ENCODE peak calls at places on chromosomes 12 and 14, in nine cellular contexts. One of them, this sample, is unnamed.

GRCh38 chr12:88934163-88934747 is 354.0 kb upstream of the KITLG start:
- DNase-seq in vagina: no peak
- DNase-seq in upper lobe of right lung: no peak
- DNase-seq in GM20000: no peak
- DNase-seq in KG1: no peak
- DNase-seq in NCI-H1417 treated with DMSO at 0.1 percent for 48 hours: no peak
- DNase-seq in left ventricle myocardium superior: no peak
- DNase-seq in hypothalamus: no peak
- DNase-seq in GM10248: no peak
- DNase-seq in this sample: no peak

GRCh38 chr12:42695490-42695995 is 106.0 kb upstream of the PRICKLE1 start:
- DNase-seq in KG1: no peak
- DNase-seq in left ventricle myocardium superior: no peak
- DNase-seq in NCI-H1417 treated with DMSO at 0.1 percent for 48 hours: no peak
- DNase-seq in hypothalamus: no peak
- DNase-seq in GM10248: no peak
- DNase-seq in upper lobe of right lung: no peak
- DNase-seq in GM20000: no peak
- DNase-seq in vagina: no peak
- DNase-seq in this sample: no peak

GRCh38 chr14:94485944-94486841 is 10.2 kb upstream of the SERPINA9 start:
- DNase-seq in GM10248: peak; percentile 80
- DNase-seq in hypothalamus: peak; percentile 45
- DNase-seq in vagina: no peak
- DNase-seq in NCI-H1417 treated with DMSO at 0.1 percent for 48 hours: no peak
- DNase-seq in KG1: no peak
- DNase-seq in left ventricle myocardium superior: peak; percentile 69
- DNase-seq in upper lobe of right lung: peak; percentile 74
- DNase-seq in GM20000: peak; percentile 73
- DNase-seq in this sample: peak; percentile 77

GRCh38 chr14:102097441-102098135 is 10.7 kb upstream of the HSP90AA1 start:
- DNase-seq in hypothalamus: no peak
- DNase-seq in left ventricle myocardium superior: no peak
- DNase-seq in GM10248: no peak
- DNase-seq in KG1: no peak
- DNase-seq in upper lobe of right lung: peak; percentile 26
- DNase-seq in NCI-H1417 treated with DMSO at 0.1 percent for 48 hours: no peak
- DNase-seq in vagina: no peak
- DNase-seq in GM20000: no peak
- DNase-seq in this sample: no peak

GRCh38 chr12:76506149-76506548 is 53.4 kb downstream of the OSBPL8 start:
- DNase-seq in KG1: no peak
- DNase-seq in GM10248: no peak
- DNase-seq in upper lobe of right lung: no peak
- DNase-seq in vagina: no peak
- DNase-seq in hypothalamus: no peak
- DNase-seq in GM20000: no peak
- DNase-seq in NCI-H1417 treated with DMSO at 0.1 percent for 48 hours: no peak
- DNase-seq in left ventricle myocardium superior: no peak
- DNase-seq in this sample: no peak

GRCh38 chr12:59086124-59086523 is 165.8 kb upstream of the LRIG3 start:
- DNase-seq in left ventricle myocardium superior: no peak
- DNase-seq in KG1: no peak
- DNase-seq in upper lobe of right lung: no peak
- DNase-seq in vagina: no peak
- DNase-seq in hypothalamus: no peak
- DNase-seq in GM10248: no peak
- DNase-seq in GM20000: no peak
- DNase-seq in NCI-H1417 treated with DMSO at 0.1 percent for 48 hours: peak; percentile 94
- DNase-seq in this sample: no peak

GRCh38 chr14:76948213-76948947 is 80.1 kb downstream of the IRF2BPL start:
- DNase-seq in vagina: no peak
- DNase-seq in upper lobe of right lung: peak; percentile 73
- DNase-seq in hypothalamus: no peak
- DNase-seq in left ventricle myocardium superior: peak; percentile 54
- DNase-seq in GM20000: no peak
- DNase-seq in KG1: no peak
- DNase-seq in NCI-H1417 treated with DMSO at 0.1 percent for 48 hours: no peak
- DNase-seq in GM10248: no peak
- DNase-seq in this sample: no peak

GRCh38 chr14:75568791-75569190 is 9.6 kb upstream of the FLVCR2 start:
- DNase-seq in GM20000: no peak
- DNase-seq in upper lobe of right lung: no peak
- DNase-seq in hypothalamus: no peak
- DNase-seq in KG1: no peak
- DNase-seq in NCI-H1417 treated with DMSO at 0.1 percent for 48 hours: no peak
- DNase-seq in GM10248: no peak
- DNase-seq in vagina: no peak
- DNase-seq in left ventricle myocardium superior: no peak
- DNase-seq in this sample: no peak

GRCh38 chr12:121530600-121531355 is 50.0 kb downstream of the KDM2B start:
- DNase-seq in hypothalamus: no peak
- DNase-seq in GM10248: peak; percentile 66
- DNase-seq in vagina: no peak
- DNase-seq in left ventricle myocardium superior: peak; percentile 84
- DNase-seq in KG1: no peak
- DNase-seq in NCI-H1417 treated with DMSO at 0.1 percent for 48 hours: no peak
- DNase-seq in GM20000: peak; percentile 68
- DNase-seq in upper lobe of right lung: peak; percentile 88
- DNase-seq in this sample: no peak

GRCh38 chr12:14394317-14395058 is 29.0 kb downstream of the ATF7IP start:
- DNase-seq in KG1: no peak
- DNase-seq in left ventricle myocardium superior: no peak
- DNase-seq in NCI-H1417 treated with DMSO at 0.1 percent for 48 hours: no peak
- DNase-seq in GM10248: peak; percentile 47
- DNase-seq in hypothalamus: peak; percentile 57
- DNase-seq in upper lobe of right lung: no peak
- DNase-seq in GM20000: peak; percentile 22
- DNase-seq in vagina: no peak
- DNase-seq in this sample: no peak

GRCh38 chr12:128807161-128807724 is 16.5 kb downstream of the SLC15A4 start:
- DNase-seq in KG1: no peak
- DNase-seq in GM20000: no peak
- DNase-seq in upper lobe of right lung: no peak
- DNase-seq in NCI-H1417 treated with DMSO at 0.1 percent for 48 hours: no peak
- DNase-seq in vagina: no peak
- DNase-seq in left ventricle myocardium superior: no peak
- DNase-seq in GM10248: no peak
- DNase-seq in hypothalamus: peak; percentile 47
- DNase-seq in this sample: no peak

GRCh38 chr12:77696183-77696582 is 134.5 kb upstream of the NAV3 start:
- DNase-seq in KG1: no peak
- DNase-seq in left ventricle myocardium superior: no peak
- DNase-seq in GM10248: no peak
- DNase-seq in hypothalamus: peak; percentile 21
- DNase-seq in vagina: no peak
- DNase-seq in upper lobe of right lung: no peak
- DNase-seq in NCI-H1417 treated with DMSO at 0.1 percent for 48 hours: no peak
- DNase-seq in GM20000: no peak
- DNase-seq in this sample: no peak

GRCh38 chr12:129827102-129827873 is 76.5 kb downstream of the TMEM132D start:
- DNase-seq in GM10248: no peak
- DNase-seq in GM20000: no peak
- DNase-seq in KG1: no peak
- DNase-seq in hypothalamus: no peak
- DNase-seq in vagina: no peak
- DNase-seq in NCI-H1417 treated with DMSO at 0.1 percent for 48 hours: no peak
- DNase-seq in left ventricle myocardium superior: no peak
- DNase-seq in upper lobe of right lung: no peak
- DNase-seq in this sample: no peak

GRCh38 chr12:57586128-57586527 is 4.9 kb upstream of the PIP4K2C start:
- DNase-seq in GM20000: no peak
- DNase-seq in left ventricle myocardium superior: no peak
- DNase-seq in hypothalamus: no peak
- DNase-seq in GM10248: no peak
- DNase-seq in vagina: no peak
- DNase-seq in NCI-H1417 treated with DMSO at 0.1 percent for 48 hours: no peak
- DNase-seq in upper lobe of right lung: no peak
- DNase-seq in KG1: no peak
- DNase-seq in this sample: no peak

GRCh38 chr14:52871606-52872005 is 79.2 kb downstream of the FERMT2 start:
- DNase-seq in GM10248: no peak
- DNase-seq in NCI-H1417 treated with DMSO at 0.1 percent for 48 hours: no peak
- DNase-seq in left ventricle myocardium superior: no peak
- DNase-seq in upper lobe of right lung: no peak
- DNase-seq in vagina: no peak
- DNase-seq in GM20000: no peak
- DNase-seq in hypothalamus: no peak
- DNase-seq in KG1: no peak
- DNase-seq in this sample: no peak

GRCh38 chr12:107411792-107412535 is 273.6 kb upstream of the PWP1 start:
- DNase-seq in GM10248: no peak
- DNase-seq in NCI-H1417 treated with DMSO at 0.1 percent for 48 hours: no peak
- DNase-seq in GM20000: no peak
- DNase-seq in vagina: no peak
- DNase-seq in upper lobe of right lung: no peak
- DNase-seq in left ventricle myocardium superior: no peak
- DNase-seq in hypothalamus: no peak
- DNase-seq in KG1: no peak
- DNase-seq in this sample: no peak

GRCh38 chr14:61406198-61406597 is 84.8 kb downstream of the PRKCH start:
- DNase-seq in GM10248: no peak
- DNase-seq in vagina: no peak
- DNase-seq in left ventricle myocardium superior: no peak
- DNase-seq in hypothalamus: no peak
- DNase-seq in upper lobe of right lung: no peak
- DNase-seq in GM20000: no peak
- DNase-seq in KG1: no peak
- DNase-seq in NCI-H1417 treated with DMSO at 0.1 percent for 48 hours: no peak
- DNase-seq in this sample: no peak

GRCh38 chr14:68976160-68977067 is 2.7 kb downstream of the ACTN1 start:
- DNase-seq in hypothalamus: no peak
- DNase-seq in NCI-H1417 treated with DMSO at 0.1 percent for 48 hours: no peak
- DNase-seq in KG1: no peak
- DNase-seq in vagina: no peak
- DNase-seq in left ventricle myocardium superior: peak; percentile 76
- DNase-seq in GM20000: no peak
- DNase-seq in upper lobe of right lung: no peak
- DNase-seq in GM10248: no peak
- DNase-seq in this sample: peak; percentile 73

This sample was measured in sciatic nerve.